ENCODE peak calls at places on chromosomes 4 and X, in ten cellular contexts. E is Panc1, S is fibroblast of lung, J is AG04450, D is AG09309, T is fibroblast of mammary gland, K is astrocyte of the cerebellum, H is osteoblast, F is neural progenitor cell, R is mammary epithelial cell. A is an unnamed sample.

GRCh38 chr4:140188975-140189374 is 35.0 kb upstream of the MAML3 start:
- DNase-seq in E (no peak), S (peak; percentile 67), J (peak; percentile 13), D (peak; percentile 43), T (peak; percentile 81), K (peak; percentile 54), H (no peak), F (no peak), R (peak; percentile 38), A (no peak)

GRCh38 chr4:88967883-88968316 is 89.1 kb downstream of the FAM13A start:
- DNase-seq in E (no peak), S (no peak), J (no peak), D (no peak), T (no peak), K (no peak), H (no peak), F (no peak), R (no peak), A (no peak)

GRCh38 chr4:165476214-165477098 is 97.6 kb downstream of the CPE start:
- DNase-seq in E (no peak), S (peak; percentile 83), J (no peak), D (no peak), T (peak; percentile 31), K (no peak), H (no peak), F (no peak), R (peak; percentile 94), A (no peak)

GRCh38 chrX:15749642-15750610 is 11.9 kb downstream of the CA5B start:
- DNase-seq in E (no peak), S (peak; percentile 6), J (no peak), D (no peak), T (peak; percentile 23), K (no peak), H (no peak), F (no peak), R (no peak), A (no peak)

GRCh38 chrX:703466-704210 is 73.0 kb downstream of the SHOX start:
- DNase-seq in E (no peak), S (no peak), J (no peak), D (no peak), T (no peak), K (no peak), H (peak; percentile 87), F (no peak), R (no peak), A (no peak)

GRCh38 chr4:112279882-112280315 is 5.8 kb downstream of the TIFA start:
- DNase-seq in E (no peak), S (peak; percentile 11), J (no peak), D (no peak), T (no peak), K (no peak), H (no peak), F (peak; percentile 13), R (no peak), A (no peak)

GRCh38 chr4:186881521-186882220 is 158.0 kb upstream of the FAT1 start:
- DNase-seq in E (no peak), S (peak; percentile 93), J (peak; percentile 16), D (peak; percentile 23), T (peak; percentile 67), K (peak; percentile 66), H (no peak), F (no peak), R (peak; percentile 70), A (no peak)

GRCh38 chr4:37068580-37068979 is 176.0 kb upstream of the NWD2 start:
- DNase-seq in E (no peak), S (no peak), J (no peak), D (no peak), T (no peak), K (no peak), H (no peak), F (peak; percentile 59), R (no peak), A (peak; percentile 19)

GRCh38 chrX:127708155-127708554 is 344.0 kb downstream of the ACTRT1 start:
- DNase-seq in E (no peak), S (no peak), J (no peak), D (no peak), T (no peak), K (no peak), H (no peak), F (no peak), R (peak; percentile 11), A (no peak)

GRCh38 chr4:147286846-147287587 is 193.9 kb upstream of the EDNRA start:
- DNase-seq in E (no peak), S (no peak), J (peak; percentile 15), D (no peak), T (no peak), K (no peak), H (no peak), F (no peak), R (peak; percentile 46), A (no peak)

GRCh38 chrX:48509245-48509590 is 426 bp downstream of the PORCN start:
- DNase-seq in E (no peak), S (no peak), J (no peak), D (no peak), T (no peak), K (no peak), H (no peak), F (peak; percentile 9), R (no peak), A (no peak)

GRCh38 chr4:71229477-71230257 is 109.2 kb upstream of the SLC4A4 start:
- DNase-seq in E (peak; percentile 13), S (peak; percentile 50), J (no peak), D (no peak), T (peak; percentile 47), K (peak; percentile 38), H (peak; percentile 76), F (peak; percentile 64), R (no peak), A (peak; percentile 37)

GRCh38 chrX:41621236-41621651 is 67.5 kb upstream of the GPR34 start:
- DNase-seq in E (no peak), S (peak; percentile 53), J (no peak), D (no peak), T (no peak), K (no peak), H (no peak), F (peak; percentile 10), R (peak; percentile 14), A (no peak)

GRCh38 chr4:7101692-7102515 is 34.0 kb upstream of the GRPEL1 start:
- DNase-seq in E (no peak), S (peak; percentile 61), J (peak; percentile 24), D (peak; percentile 16), T (peak; percentile 64), K (no peak), H (peak; percentile 96), F (peak; percentile 87), R (peak; percentile 51), A (peak; percentile 82)

GRCh38 chr4:159297088-159297487 is 194.2 kb downstream of the RAPGEF2 start:
- DNase-seq in E (no peak), S (no peak), J (no peak), D (no peak), T (no peak), K (no peak), H (no peak), F (no peak), R (no peak), A (no peak)

GRCh38 chrX:152149648-152150047 is 11.3 kb upstream of the MAGEA10 start:
- DNase-seq in E (no peak), S (no peak), J (no peak), D (no peak), T (no peak), K (no peak), H (no peak), F (no peak), R (no peak), A (no peak)

GRCh38 chrX:10483191-10483808 is 137.1 kb downstream of the MID1 start:
- DNase-seq in E (no peak), S (peak; percentile 27), J (no peak), D (no peak), T (no peak), K (no peak), H (no peak), F (no peak), R (no peak), A (no peak)

GRCh38 chr4:100547541-100548208 is 29.9 kb upstream of the EMCN start:
- DNase-seq in E (no peak), S (no peak), J (no peak), D (no peak), T (no peak), K (no peak), H (no peak), F (peak; percentile 38), R (no peak), A (no peak)
- TF ChIP-seq CTCF in E (no peak), S (no peak), J (no peak), D (no peak), T (no peak), K (no peak), H (no peak), F (no peak), R (no peak), A (no peak)

GRCh38 chrX:134423606-134424005 is 36.4 kb upstream of the HPRT1 start:
- DNase-seq in E (no peak), S (peak; percentile 15), J (no peak), D (peak; percentile 3), T (peak; percentile 50), K (no peak), H (peak; percentile 13), F (no peak), R (peak; percentile 5), A (no peak)
- H3K4me3 ChIP-seq in E (no peak overlapping the region), S (no peak overlapping the region), J (no peak overlapping the region), D (no peak overlapping the region), T (no peak overlapping the region), K (no peak overlapping the region), H (no peak overlapping the region), F (no peak overlapping the region), R (no peak overlapping the region), A (no peak overlapping the region)

DNA sequence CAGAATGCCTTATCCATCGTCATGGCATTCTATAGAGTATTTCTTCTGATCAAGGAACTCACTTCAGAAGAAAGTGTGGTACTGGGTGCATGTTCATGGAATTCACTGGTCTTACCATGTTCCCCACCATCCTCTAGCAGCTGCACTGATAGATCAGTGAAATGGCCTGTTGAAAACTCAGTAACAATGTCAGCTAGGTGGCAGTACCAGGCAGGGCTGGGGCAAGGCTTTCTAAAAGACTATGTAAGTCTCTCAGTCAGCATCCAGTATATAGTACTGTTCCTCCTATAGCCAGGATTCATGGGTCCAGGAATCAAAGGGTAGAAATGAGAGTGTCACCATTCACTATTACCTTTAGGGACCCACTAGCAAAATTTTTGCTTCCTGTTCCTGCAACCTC is 15.8 kb upstream of the LDB2 start:
- DNase-seq in E (no peak), S (peak; percentile 25), J (no peak), D (no peak), T (peak; percentile 54), K (no peak), H (no peak), F (peak; percentile 24), R (no peak), A (peak; percentile 11)
- TF ChIP-seq CTCF in E (peak; percentile 25), S (peak; percentile 49), J (peak; percentile 42), D (peak; percentile 77), T (peak; percentile 56), K (peak; percentile 22), H (peak; percentile 67), F (peak; percentile 38), R (no peak), A (peak; percentile 19)

DNA sequence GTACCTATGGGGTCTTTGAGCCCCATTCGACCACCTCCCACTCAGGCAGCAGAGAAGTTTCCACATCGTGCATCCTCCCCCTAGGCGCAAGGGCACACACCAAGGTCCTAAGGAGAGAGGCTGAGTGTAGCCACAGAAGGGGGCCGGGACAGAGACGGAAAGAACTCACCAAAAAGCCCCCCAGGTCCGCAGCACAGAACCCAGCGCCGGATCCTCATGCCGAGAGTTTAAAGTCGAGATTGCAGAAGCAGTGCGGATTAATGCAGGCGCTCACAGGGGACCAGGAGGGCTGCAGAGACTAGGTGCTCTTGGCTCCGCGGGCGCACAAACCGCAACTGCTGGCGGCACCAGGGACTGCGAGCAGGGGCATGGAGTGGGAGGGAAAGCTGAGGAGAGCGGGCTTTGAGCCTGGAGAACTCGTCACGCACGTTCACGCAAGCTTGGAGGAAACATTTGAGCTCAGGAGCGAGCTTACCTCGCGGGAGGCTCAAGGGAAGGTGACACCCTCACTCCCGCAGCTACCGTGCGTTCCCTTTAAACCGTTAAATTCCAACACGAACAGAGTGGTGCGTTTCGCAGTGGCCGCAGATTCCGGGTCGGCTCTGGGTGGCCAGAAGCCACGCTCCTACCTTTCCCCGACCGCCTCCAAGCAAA is 8.5 kb downstream of the NKX3-2 start:
- DNase-seq in E (no peak), S (no peak), J (no peak), D (no peak), T (no peak), K (no peak), H (peak; percentile 87), F (peak; percentile 65), R (no peak), A (peak; percentile 74)
- H3K4me3 ChIP-seq in E (no peak overlapping the region), S (no peak overlapping the region), J (no peak overlapping the region), D (no peak overlapping the region), T (no peak overlapping the region), K (no peak overlapping the region), H (no peak overlapping the region), F (no peak overlapping the region), R (no peak overlapping the region), A (peak overlapping the region; percentile 38)